ENCODE peak calls at places on chromosomes 13 and 19, in seven cellular contexts. K, U, C, W, E, Q and H are unnamed samples.
A peak's percentile ranks its signal among the peaks of the same experiment; 100 is the strongest.

GRCh38 chr19:9671654-9672053 is 3.2 kb downstream of the ZNF562 start:
- DNase-seq in U (no peak), E (no peak), K (no peak), C (peak; percentile 3), W (no peak), Q (no peak), H (no peak)

GRCh38 chr19:8017808-8018207 is 12.4 kb upstream of the ELAVL1 start:
- DNase-seq in K (peak; percentile 71), E (no peak), C (no peak), Q (peak; percentile 25), W (no peak), U (no peak), H (peak; percentile 84)

GRCh38 chr19:18415177-18415867 is 3.9 kb upstream of the SSBP4 start:
- DNase-seq in C (peak; percentile 90), Q (no peak), U (no peak), W (no peak), E (peak; percentile 25), K (no peak), H (no peak)

GRCh38 chr19:10952809-10953208 is 8.0 kb upstream of the SMARCA4 start:
- DNase-seq in C (no peak), E (no peak), U (peak; percentile 67), K (no peak), W (no peak), Q (no peak), H (no peak)

GRCh38 chr13:29654807-29655547 is 59.5 kb upstream of the SLC7A1 start:
- DNase-seq in E (peak; percentile 82), C (peak; percentile 93), K (no peak), W (no peak), Q (no peak), U (no peak), H (no peak)

GRCh38 chr13:34941436-34941834 is 635 bp upstream of the NBEA start:
- DNase-seq in W (no peak), K (no peak), E (no peak), Q (no peak), U (no peak), C (no peak), H (no peak)

GRCh38 chr13:28440774-28441532 is 54.0 kb downstream of the FLT1 start:
- DNase-seq in U (no peak), Q (no peak), C (no peak), W (no peak), K (no peak), E (no peak), H (no peak)

GRCh38 chr19:2804156-2805004 is 15.3 kb upstream of the ZNF554 start:
- DNase-seq in C (no peak), U (no peak), Q (no peak), W (no peak), K (no peak), E (no peak), H (no peak)

GRCh38 chr19:57227461-57227860 is 3.4 kb upstream of the AURKC start:
- DNase-seq in W (no peak), K (no peak), Q (no peak), E (no peak), C (no peak), U (no peak), H (no peak)

GRCh38 chr19:27896091-27896490 is 1316.9 kb downstream of the UQCRFS1 start:
- DNase-seq in K (no peak), W (no peak), Q (no peak), C (no peak), E (no peak), U (no peak), H (no peak)

GRCh38 chr19:14115761-14116160 is 1.8 kb downstream of the PRKACA start:
- DNase-seq in W (no peak), K (no peak), E (no peak), C (no peak), Q (no peak), U (no peak), H (no peak)

GRCh38 chr19:2494447-2495129 is 18.7 kb downstream of the GADD45B start:
- DNase-seq in K (no peak), W (peak; percentile 75), E (peak; percentile 71), U (no peak), C (peak; percentile 77), Q (peak; percentile 54), H (peak; percentile 88)

GRCh38 chr13:75876371-75877050 is 240.4 kb downstream of the LMO7 start:
- DNase-seq in E (peak; percentile 35), Q (no peak), C (peak; percentile 76), K (peak; percentile 53), U (peak; percentile 75), W (peak; percentile 11), H (peak; percentile 54)

GRCh38 chr19:3661284-3662238 is 35.0 kb upstream of the CACTIN start:
- DNase-seq in C (no peak), K (no peak), U (no peak), Q (no peak), E (no peak), W (no peak), H (no peak)

GRCh38 chr13:31250435-31250834 is 50.7 kb downstream of the B3GLCT start:
- DNase-seq in C (no peak), E (no peak), W (no peak), K (no peak), U (no peak), Q (no peak), H (no peak)

GRCh38 chr13:113831061-113831460 is 32.8 kb downstream of the GAS6 start:
- DNase-seq in W (no peak), Q (no peak), U (no peak), E (no peak), K (no peak), C (no peak), H (no peak)

GRCh38 chr19:5480427-5480836 is 25.2 kb downstream of the ZNRF4 start:
- DNase-seq in C (peak; percentile 35), Q (no peak), U (peak; percentile 59), W (no peak), E (no peak), K (no peak), H (peak; percentile 70)

GRCh38 chr13:51523082-51523518 is 61.2 kb upstream of the WDFY2 start:
- DNase-seq in W (no peak), E (peak; percentile 59), K (no peak), Q (no peak), C (peak; percentile 88), U (no peak), H (no peak)

GRCh38 chr19:55418185-55418584 is 10.6 kb upstream of the UBE2S start:
- DNase-seq in C (peak; percentile 85), U (peak; percentile 77), K (peak; percentile 57), E (peak; percentile 78), W (no peak), Q (no peak), H (peak; percentile 77)

GRCh38 chr19:3140667-3141038 is 4.8 kb downstream of the GNA15 start:
- DNase-seq in C (no peak), Q (no peak), W (no peak), K (no peak), E (no peak), U (no peak), H (no peak)

GRCh38 chr13:75347457-75347856 is 134.5 kb downstream of the TBC1D4 start:
- DNase-seq in C (no peak), K (no peak), U (no peak), W (no peak), E (no peak), Q (no peak), H (no peak)

GRCh38 chr19:48552406-48553322 is 692 bp downstream of the SULT2B1 start:
- DNase-seq in C (peak; percentile 12), K (no peak), Q (no peak), U (no peak), W (no peak), E (no peak), H (no peak)

GRCh38 chr13:33228645-33229445 is 56.7 kb downstream of the STARD13 start:
- DNase-seq in Q (no peak), C (peak; percentile 88), E (peak; percentile 79), K (no peak), U (no peak), W (no peak), H (peak; percentile 57)

GRCh38 chr13:94712812-94713555 is 639 bp upstream of the SOX21 start:
- DNase-seq in E (peak; percentile 60), W (peak; percentile 41), Q (no peak), U (no peak), K (no peak), C (peak; percentile 42), H (peak; percentile 49)

GRCh38 chr13:94711561-94712286 is 621 bp downstream of the SOX21 start:
- DNase-seq in Q (no peak), E (peak; percentile 29), K (no peak), U (no peak), W (no peak), C (peak; percentile 28), H (peak; percentile 52)

GRCh38 chr13:94716016-94716415 is 3.7 kb upstream of the SOX21 start:
- DNase-seq in W (no peak), C (no peak), U (no peak), E (no peak), Q (no peak), K (no peak), H (no peak)

GRCh38 chr13:94712287-94712811 is at the start of gene SOX21:
- DNase-seq in Q (no peak), E (no peak), K (no peak), W (peak; percentile 26), U (no peak), C (no peak), H (peak; percentile 34)

GRCh38 chr13:94713556-94714182 is 1.3 kb upstream of the SOX21 start:
- DNase-seq in C (no peak), K (no peak), W (no peak), Q (no peak), E (no peak), U (no peak), H (no peak)
- TF ChIP-seq CTCF in C (no peak), K (no peak), W (no peak), Q (no peak), E (no peak), U (no peak), H (no peak)

GRCh38 chr19:53659292-53659691 is 27.5 kb downstream of the DPRX start:
- DNase-seq in K (no peak), Q (no peak), E (no peak), W (no peak), U (peak; percentile 86), C (no peak), H (no peak)
- TF ChIP-seq CTCF in K (no peak), Q (no peak), E (no peak), W (no peak), U (peak; percentile 56), C (no peak), H (no peak)

DNA sequence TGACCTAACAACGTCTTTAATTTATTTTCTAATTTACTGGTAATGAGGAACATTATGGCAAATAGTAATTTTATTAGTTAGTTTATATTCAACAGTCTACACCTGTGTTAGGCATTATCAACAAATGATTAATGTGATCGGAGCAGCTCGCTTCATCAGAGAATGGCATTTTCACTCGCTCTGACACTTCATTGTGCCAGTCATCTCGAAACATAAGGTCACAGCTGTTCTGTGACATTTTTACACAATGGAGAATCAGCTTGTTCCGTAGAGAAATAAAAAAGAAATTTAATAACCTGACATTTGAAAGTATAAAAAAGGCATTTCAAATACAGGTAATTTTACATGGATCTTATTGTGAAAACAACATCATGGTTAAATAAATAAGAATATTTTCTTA is 858.4 kb downstream of the SLITRK6 start:
- DNase-seq in U (no peak), Q (no peak), E (no peak), C (no peak), K (no peak), W (no peak), H (no peak)
- TF ChIP-seq CTCF in U (no peak), Q (no peak), E (no peak), C (no peak), K (no peak), W (no peak), H (no peak)

GRCh38 chr19:49658566-49659442 is 6.9 kb downstream of the IRF3 start:
- DNase-seq in Q (no peak), C (no peak), K (no peak), W (no peak), E (no peak), U (no peak), H (no peak)
- TF ChIP-seq CTCF in Q (no peak), C (no peak), K (no peak), W (no peak), E (no peak), U (no peak), H (no peak)